ENCODE peak calls at places on chromosomes 16 and 17, in ten cellular contexts. L, P, O, Y, R, H, N, X, V and F are unnamed samples. For H3K4me1, the result is how much of the 10 kb centered on the place peaks cover.

GRCh38 chr16:71637398-71637797 is 11.4 kb downstream of the MARVELD3 start:
- DNase-seq in N (no peak), X (no peak), V (no peak), Y (no peak), L (no peak), H (peak), O (peak), P (no peak), R (no peak), F (peak)

GRCh38 chr16:11148045-11148444 is 108.0 kb downstream of the SOCS1 start:
- DNase-seq in P (no peak), H (no peak), R (no peak), V (no peak), L (peak), X (no peak), N (no peak), Y (no peak), O (peak), F (no peak)

GRCh38 chr17:51647873-51648272 is 387.5 kb downstream of the UTP18 start:
- DNase-seq in R (no peak), X (no peak), L (no peak), N (no peak), V (peak), O (no peak), P (no peak), H (no peak), Y (no peak), F (no peak)

GRCh38 chr17:20184191-20184590 is 175.0 kb downstream of the SPECC1 start:
- DNase-seq in R (no peak), V (peak), L (no peak), P (no peak), Y (no peak), O (no peak), N (no peak), H (no peak), X (no peak), F (no peak)

GRCh38 chr16:87780385-87780989 is 14.7 kb upstream of the KLHDC4 start:
- DNase-seq in Y (peak), R (no peak), P (peak), L (no peak), V (no peak), O (peak), H (peak), X (peak), N (no peak), F (no peak)

GRCh38 chr16:79158337-79158736 is 442.2 kb downstream of the MAF start:
- DNase-seq in Y (no peak), O (no peak), X (no peak), L (no peak), P (no peak), N (no peak), H (no peak), V (no peak), R (no peak), F (no peak)

GRCh38 chr16:80687606-80688005 is 116.8 kb downstream of the CDYL2 start:
- DNase-seq in R (peak), Y (no peak), X (no peak), L (no peak), H (peak), N (no peak), V (no peak), O (no peak), P (no peak), F (no peak)

GRCh38 chr16:27330542-27330941 is 16.8 kb downstream of the IL4R start:
- DNase-seq in H (peak), P (no peak), R (no peak), X (peak), N (peak), L (peak), O (peak), Y (peak), V (peak), F (peak)

GRCh38 chr16:54359086-54359485 is 72.5 kb upstream of the IRX3 start:
- DNase-seq in H (no peak), L (no peak), P (no peak), R (no peak), V (no peak), O (no peak), X (no peak), Y (no peak), N (no peak), F (no peak)

GRCh38 chr16:54356391-54356790 is 69.8 kb upstream of the IRX3 start:
- DNase-seq in O (peak), R (no peak), X (no peak), H (no peak), L (no peak), P (no peak), Y (no peak), V (no peak), N (no peak), F (no peak)

GRCh38 chr16:54353097-54353496 is 66.5 kb upstream of the IRX3 start:
- DNase-seq in Y (no peak), R (peak), V (no peak), L (no peak), P (no peak), N (no peak), X (no peak), H (no peak), O (no peak), F (no peak)

GRCh38 chr16:54351171-54351570 is 64.6 kb upstream of the IRX3 start:
- DNase-seq in O (no peak), P (no peak), Y (no peak), V (no peak), H (no peak), L (no peak), R (no peak), N (no peak), X (no peak), F (no peak)

DNA sequence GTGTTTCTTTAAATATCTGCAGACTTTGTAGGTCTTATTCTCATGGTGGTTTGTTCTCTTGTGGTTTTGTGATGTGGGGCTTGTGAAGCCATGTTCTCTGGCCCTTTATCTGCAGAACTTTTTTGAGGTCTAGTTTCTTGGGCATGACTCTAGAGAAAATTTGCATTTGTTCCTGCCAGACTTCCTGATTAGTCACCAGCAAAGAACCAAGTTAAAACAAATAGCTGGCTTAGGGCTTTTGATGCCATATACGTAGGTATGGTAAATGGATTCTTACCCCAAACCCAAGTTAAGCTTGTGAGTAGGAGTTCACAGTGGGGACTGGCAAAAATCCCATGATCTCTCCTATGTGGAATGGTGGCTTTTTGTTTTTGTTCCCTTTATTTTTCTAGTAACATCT is 68.7 kb upstream of the IRX3 start:
- DNase-seq in V (no peak), X (no peak), P (no peak), L (peak), N (no peak), O (peak), Y (no peak), H (peak), R (no peak), F (no peak)
- H3K4me1 ChIP-seq in V (under half), X (under half), P (under half), L (under half), N (under half), O (under half), Y (under half), H (under half), R (under half), F (under half)

DNA sequence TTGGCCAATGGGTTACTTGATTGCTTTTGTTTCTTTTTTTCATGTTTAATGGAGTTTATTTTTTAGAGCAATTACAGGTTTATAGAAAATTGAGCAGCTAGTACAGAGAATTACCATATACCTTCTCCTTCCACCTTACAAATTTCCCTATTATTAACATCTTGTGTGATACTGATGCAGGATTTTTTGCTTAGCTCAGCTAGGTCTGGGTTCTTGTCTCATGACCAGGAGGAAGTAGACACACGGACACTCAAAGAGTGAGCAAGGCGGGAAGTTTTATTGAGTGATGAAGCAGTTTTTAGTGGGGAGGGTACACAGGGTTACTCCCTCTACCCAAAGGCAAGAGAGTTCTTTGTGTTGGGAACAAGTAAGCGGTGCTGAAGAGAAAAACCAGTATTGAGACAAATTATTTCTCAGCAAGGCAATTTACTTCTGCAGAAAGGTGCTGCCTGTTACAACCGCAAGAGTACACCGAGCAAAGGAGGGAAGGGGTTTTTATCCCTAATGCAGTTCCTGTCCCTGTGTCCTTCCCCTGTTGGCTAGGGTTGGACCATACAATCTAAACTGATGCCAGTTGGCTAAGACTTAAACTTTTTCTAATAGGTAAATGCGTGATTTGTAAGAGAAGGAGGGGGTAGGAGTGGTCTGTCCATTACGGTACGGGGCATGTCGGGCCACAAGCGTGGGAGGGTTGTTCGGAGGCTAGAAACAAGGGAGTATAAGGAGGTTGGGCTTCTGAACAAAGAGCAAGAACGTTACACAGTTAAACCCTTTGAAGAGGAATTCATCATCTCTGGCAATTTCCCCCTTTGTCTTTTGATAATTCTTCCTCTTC is 26.9 kb downstream of the SEC14L1 start:
- DNase-seq in N (no peak), X (no peak), P (no peak), L (no peak), O (no peak), R (no peak), V (peak), Y (no peak), H (no peak), F (no peak)
- H3K4me1 ChIP-seq in N (under half), X (under half), P (under half), L (under half), O (under half), R (under half), V (under half), Y (under half), H (under half), F (under half)

DNA sequence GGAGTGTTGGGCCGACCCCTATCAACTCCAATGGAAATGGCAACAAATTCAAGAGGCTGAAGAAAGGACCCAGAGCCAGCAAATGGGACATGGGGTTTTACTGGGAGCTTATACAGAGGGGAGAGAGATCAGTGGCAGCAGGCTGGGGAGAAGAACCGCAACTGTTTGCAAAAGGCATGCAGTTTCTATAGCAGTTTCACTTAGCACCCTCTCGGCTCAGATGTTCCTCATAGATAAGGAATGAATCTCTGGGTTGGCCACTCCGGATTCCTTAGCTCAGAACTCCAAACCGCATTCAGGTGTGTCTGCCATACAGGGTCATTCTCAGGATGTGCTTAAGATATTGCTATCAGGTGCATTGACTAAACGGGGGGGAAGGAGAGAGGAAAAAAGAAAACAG is 71.1 kb upstream of the RPL38 start:
- DNase-seq in R (no peak), V (no peak), Y (no peak), X (peak), H (no peak), O (no peak), N (no peak), P (no peak), L (no peak), F (no peak)
- H3K4me1 ChIP-seq in R (under half), V (under half), Y (under half), X (under half), H (under half), O (under half), N (under half), P (under half), L (under half), F (under half)

GRCh38 chr17:75005291-75005690 is 7.2 kb upstream of the MRPL58 start:
- DNase-seq in O (no peak), N (no peak), P (no peak), R (no peak), Y (no peak), L (no peak), V (no peak), X (no peak), H (no peak), F (no peak)

GRCh38 chr17:75004371-75004770 is 8.1 kb upstream of the MRPL58 start:
- DNase-seq in H (no peak), L (no peak), N (no peak), R (no peak), X (no peak), Y (no peak), O (no peak), V (no peak), P (no peak), F (no peak)

GRCh38 chr17:75008373-75008772 is 4.1 kb upstream of the MRPL58 start:
- DNase-seq in H (no peak), Y (no peak), P (no peak), R (no peak), O (no peak), N (no peak), L (no peak), X (no peak), V (no peak), F (no peak)

GRCh38 chr17:75009139-75009724 is 3.2 kb upstream of the MRPL58 start:
- DNase-seq in Y (no peak), X (no peak), L (peak), O (no peak), R (peak), V (no peak), N (no peak), H (no peak), P (no peak), F (no peak)

DNA sequence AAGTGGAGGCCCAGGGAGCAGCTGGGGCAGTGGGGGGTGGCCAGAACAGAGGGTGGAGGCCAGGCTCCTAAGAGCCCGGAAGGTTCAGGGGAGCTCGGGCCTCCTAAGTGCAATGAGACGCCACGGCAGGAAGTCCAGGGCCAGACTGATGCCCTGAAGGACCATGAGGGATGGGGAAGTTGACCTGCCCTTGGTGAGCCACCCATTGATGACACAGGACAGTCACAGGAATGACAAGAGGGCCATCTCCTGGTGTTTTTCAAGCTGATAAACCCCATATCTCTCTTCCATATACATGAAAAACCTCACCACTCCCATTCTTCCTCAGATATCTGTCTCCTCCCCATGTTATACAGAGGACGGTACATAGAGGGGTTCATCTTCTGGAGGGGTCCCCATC is 5.8 kb upstream of the MRPL58 start:
- DNase-seq in H (no peak), V (peak), P (peak), L (no peak), X (no peak), Y (no peak), N (no peak), R (no peak), O (no peak), F (no peak)
- H3K4me1 ChIP-seq in H (under half), V (under half), P (under half), L (under half), X (under half), Y (under half), N (under half), R (under half), O (under half), F (under half)

DNA sequence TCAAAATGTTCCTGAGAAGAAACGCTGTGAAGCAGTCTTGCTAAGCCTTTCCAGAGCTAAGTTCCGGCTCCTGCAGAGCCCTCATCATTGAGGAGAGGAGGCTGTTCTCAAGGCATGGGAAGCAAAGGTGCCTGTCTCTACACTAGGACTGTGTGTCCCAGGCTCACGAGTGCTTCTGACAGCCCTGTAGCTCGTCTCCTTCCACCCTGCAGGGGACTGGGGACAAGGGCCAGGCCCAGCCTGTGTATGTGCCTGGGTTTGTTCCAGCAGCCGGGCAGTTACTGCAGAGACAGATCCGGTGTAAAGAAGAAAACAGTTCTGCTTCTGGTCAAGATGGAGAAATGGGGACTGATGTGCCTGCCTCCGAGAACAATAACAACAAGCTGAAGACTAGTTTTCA is 156.0 kb downstream of the ENGASE start:
- DNase-seq in Y (no peak), H (no peak), N (no peak), P (no peak), L (no peak), R (no peak), V (no peak), X (no peak), O (peak), F (no peak)
- H3K4me1 ChIP-seq in Y (under half), H (under half), N (under half), P (under half), L (under half), R (under half), V (under half), X (under half), O (under half), F (under half)

DNA sequence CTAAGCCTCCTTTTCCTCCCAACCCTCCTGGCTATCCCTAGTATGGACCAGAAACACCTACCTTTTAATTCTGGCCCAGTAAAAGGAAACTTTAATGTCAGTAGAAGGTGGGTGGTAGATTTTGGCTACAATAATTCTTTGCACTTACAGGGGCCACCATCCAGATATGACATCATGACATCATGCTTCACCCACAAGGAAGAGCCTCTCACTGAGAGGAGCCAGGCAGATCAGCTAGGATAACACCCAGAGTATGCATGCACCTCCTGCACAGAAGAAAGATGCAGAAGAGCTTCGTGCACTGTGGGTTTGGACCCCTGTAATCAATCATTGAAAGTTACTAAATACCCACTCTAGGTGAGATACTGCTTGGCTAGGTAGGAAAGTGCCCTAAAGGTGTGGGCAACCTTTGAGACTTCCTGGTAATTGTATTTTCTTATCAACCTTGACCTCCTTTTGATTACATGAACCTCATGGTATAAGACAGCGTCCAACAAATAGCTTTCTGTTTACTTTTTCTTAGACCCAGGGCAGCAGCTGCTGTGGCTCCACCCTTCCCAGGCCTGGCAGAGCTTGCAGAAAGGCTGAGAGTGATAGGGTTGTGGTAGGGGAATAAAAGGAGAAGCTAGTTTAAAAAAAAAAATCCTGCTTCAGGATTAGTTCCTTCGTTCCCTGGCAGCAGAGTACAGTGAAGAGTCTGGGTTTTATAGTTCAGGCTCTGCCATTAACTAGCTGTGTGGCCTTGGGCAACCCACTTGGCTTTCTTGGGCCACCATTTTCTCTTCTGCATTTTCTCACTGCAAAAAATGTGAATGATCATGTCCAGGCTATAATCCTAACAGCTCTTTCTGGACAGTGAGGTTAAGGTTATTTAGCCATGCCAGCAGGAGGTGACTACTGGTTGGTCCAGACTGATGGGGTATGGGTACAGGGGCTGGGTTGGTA is 6.2 kb downstream of the MAP3K14 start:
- DNase-seq in P (no peak), H (peak), V (no peak), R (no peak), O (peak), Y (no peak), X (no peak), L (peak), N (no peak), F (no peak)
- H3K4me1 ChIP-seq in P (half or more), H (under half), V (half or more), R (under half), O (half or more), Y (half or more), X (half or more), L (half or more), N (under half), F (half or more)

GRCh38 chr16:684067-684794 is at the start of gene JMJD8:
- DNase-seq in N (peak), V (peak), R (peak), L (peak), Y (peak), X (peak), H (peak), P (peak), O (peak), F (peak)
- H3K4me1 ChIP-seq in N (under half), V (under half), R (under half), L (under half), Y (under half), X (under half), H (under half), P (under half), O (under half), F (under half)

GRCh38 chr17:37813753-37814152 is 68.9 kb upstream of the HNF1B start:
- DNase-seq in V (peak), H (no peak), O (peak), Y (no peak), R (no peak), X (no peak), N (no peak), P (no peak), L (no peak), F (no peak)
- H3K4me1 ChIP-seq in V (half or more), H (under half), O (under half), Y (under half), R (under half), X (under half), N (under half), P (under half), L (under half), F (under half)

GRCh38 chr16:17309510-17309909 is 161.2 kb downstream of the XYLT1 start:
- DNase-seq in H (no peak), X (no peak), N (no peak), O (no peak), P (no peak), L (no peak), V (no peak), R (no peak), Y (no peak), F (no peak)
- H3K4me1 ChIP-seq in H (under half), X (under half), N (under half), O (under half), P (under half), L (under half), V (under half), R (under half), Y (under half), F (under half)

GRCh38 chr17:82909322-82909904 is 69.6 kb upstream of the ZNF750 start:
- DNase-seq in O (no peak), N (no peak), V (no peak), R (no peak), X (no peak), L (no peak), P (no peak), H (no peak), Y (no peak), F (no peak)
- H3K4me1 ChIP-seq in O (under half), N (under half), V (under half), R (under half), X (under half), L (under half), P (under half), H (under half), Y (under half), F (under half)